ENCODE peak calls at places on chromosomes 2 and 18, in seven cellular contexts. P is WERI-Rb-1, A is prostate gland, O is A549, T is PC-9, I is heart left ventricle, L is A673. D is an unnamed sample.
A peak's percentile ranks its signal among the peaks of the same experiment; 100 is the strongest.

GRCh38 chr2:144520718-144521487 is 984 bp upstream of the ZEB2 start:
- DNase-seq in O (no peak), P (no peak), I (no peak), A (no peak), T (no peak), L (peak; percentile 91), D (no peak)

GRCh38 chr2:19140463-19141208 is 217.8 kb downstream of the OSR1 start:
- DNase-seq in L (no peak), I (no peak), A (peak; percentile 53), T (peak; percentile 83), P (no peak), O (peak; percentile 98), D (peak; percentile 89)

GRCh38 chr18:12998332-12999060 is 7.3 kb downstream of the CEP192 start:
- DNase-seq in O (no peak), P (no peak), L (no peak), T (no peak), I (no peak), A (no peak), D (no peak)

GRCh38 chr2:143258126-143258892 is 129.1 kb downstream of the ARHGAP15 start:
- DNase-seq in A (no peak), O (no peak), I (no peak), T (no peak), P (no peak), L (no peak), D (no peak)

GRCh38 chr18:45708831-45709230 is 15.2 kb upstream of the SLC14A1 start:
- DNase-seq in L (no peak), P (no peak), A (no peak), O (no peak), I (no peak), T (no peak), D (no peak)

GRCh38 chr2:182827182-182827879 is 39.1 kb downstream of the FRZB start:
- DNase-seq in A (no peak), T (no peak), L (no peak), O (no peak), P (no peak), I (no peak), D (no peak)

GRCh38 chr2:174574657-174575056 is 22.9 kb downstream of the WIPF1 start:
- DNase-seq in O (no peak), I (no peak), L (no peak), T (no peak), P (no peak), A (no peak), D (no peak)

GRCh38 chr2:48423376-48423775 is 106.6 kb upstream of the STON1 start:
- DNase-seq in P (no peak), I (no peak), T (no peak), A (no peak), L (no peak), O (peak; percentile 48), D (peak; percentile 81)

GRCh38 chr2:108988076-108988795 is 784 bp downstream of the EDAR start:
- DNase-seq in O (no peak), A (no peak), T (no peak), I (no peak), L (no peak), P (no peak), D (no peak)

GRCh38 chr18:76421291-76422078 is 73.6 kb downstream of the ZNF516 start:
- DNase-seq in P (no peak), T (no peak), O (no peak), I (no peak), A (peak; percentile 55), L (no peak), D (no peak)
- H3K27ac ChIP-seq in P (no peak overlapping the region), T (no peak overlapping the region), O (no peak overlapping the region), I (no peak overlapping the region), A (peak overlapping the region; percentile 54), L (no peak overlapping the region), D (no peak overlapping the region)

GRCh38 chr18:3692113-3692621 is 242.2 kb downstream of the TGIF1 start:
- DNase-seq in P (no peak), O (peak; percentile 43), I (no peak), T (no peak), A (no peak), L (no peak), D (no peak)
- H3K4me3 ChIP-seq in P (no peak overlapping the region), O (no peak overlapping the region), I (no peak overlapping the region), T (no peak overlapping the region), A (no peak overlapping the region), L (no peak overlapping the region), D (no peak overlapping the region)

DNA sequence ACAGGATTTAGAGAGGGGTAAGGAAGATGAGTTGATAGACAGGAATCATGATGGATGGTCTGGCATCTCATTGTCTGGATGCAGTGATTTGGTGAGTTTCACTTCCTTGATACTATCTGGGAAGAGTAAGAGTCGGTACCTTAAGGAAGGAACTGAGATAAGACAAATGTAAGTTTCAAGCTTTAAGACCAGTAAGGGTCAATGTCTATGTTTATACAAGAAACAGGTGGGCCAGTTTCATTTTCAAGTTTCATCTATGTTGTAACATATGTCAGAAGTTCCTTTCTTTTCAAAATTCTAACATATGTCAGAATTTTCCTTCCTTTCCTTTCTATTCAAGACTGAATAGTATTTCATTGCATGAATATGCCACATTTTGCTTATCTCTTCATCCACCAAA is 276.7 kb upstream of the RAB6C start:
- DNase-seq in O (no peak), A (no peak), I (no peak), L (no peak), P (no peak), T (no peak), D (no peak)
- H3K27ac ChIP-seq in O (no peak overlapping the region), A (no peak overlapping the region), I (no peak overlapping the region), L (no peak overlapping the region), P (no peak overlapping the region), T (no peak overlapping the region), D (no peak overlapping the region)

GRCh38 chr2:264493-265468 is at the start of gene ACP1:
- DNase-seq in O (peak; percentile 98), T (peak; percentile 98), A (peak; percentile 98), P (peak; percentile 96), I (peak; percentile 96), L (peak; percentile 95), D (peak; percentile 82)

GRCh38 chr2:262117-262516 is 1.7 kb downstream of the SH3YL1 start:
- DNase-seq in A (no peak), P (no peak), O (no peak), T (no peak), L (no peak), I (no peak), D (no peak)

GRCh38 chr2:263774-264492 is at the start of gene SH3YL1:
- DNase-seq in A (peak; percentile 88), I (no peak), P (no peak), O (peak; percentile 14), L (peak; percentile 15), T (peak; percentile 80), D (no peak)

GRCh38 chr2:260507-261161 is 3.2 kb downstream of the SH3YL1 start:
- DNase-seq in P (no peak), O (no peak), I (no peak), A (no peak), T (no peak), L (no peak), D (no peak)

GRCh38 chr2:263022-263738 is 652 bp downstream of the SH3YL1 start:
- DNase-seq in P (no peak), O (no peak), I (no peak), T (no peak), A (peak; percentile 19), L (no peak), D (no peak)
- H3K4me3 ChIP-seq in P (no peak overlapping the region), O (peak overlapping the region; percentile 73), I (peak overlapping the region; percentile 90), T (peak overlapping the region; percentile 82), A (peak overlapping the region; percentile 72), L (peak overlapping the region; percentile 78), D (peak overlapping the region; percentile 92)

GRCh38 chr18:73456643-73457042 is 588.9 kb upstream of the NETO1 start:
- DNase-seq in O (no peak), P (no peak), A (no peak), I (no peak), T (no peak), L (no peak), D (no peak)
- H3K27ac ChIP-seq in O (no peak overlapping the region), P (no peak overlapping the region), A (no peak overlapping the region), I (no peak overlapping the region), T (no peak overlapping the region), L (no peak overlapping the region), D (no peak overlapping the region)

DNA sequence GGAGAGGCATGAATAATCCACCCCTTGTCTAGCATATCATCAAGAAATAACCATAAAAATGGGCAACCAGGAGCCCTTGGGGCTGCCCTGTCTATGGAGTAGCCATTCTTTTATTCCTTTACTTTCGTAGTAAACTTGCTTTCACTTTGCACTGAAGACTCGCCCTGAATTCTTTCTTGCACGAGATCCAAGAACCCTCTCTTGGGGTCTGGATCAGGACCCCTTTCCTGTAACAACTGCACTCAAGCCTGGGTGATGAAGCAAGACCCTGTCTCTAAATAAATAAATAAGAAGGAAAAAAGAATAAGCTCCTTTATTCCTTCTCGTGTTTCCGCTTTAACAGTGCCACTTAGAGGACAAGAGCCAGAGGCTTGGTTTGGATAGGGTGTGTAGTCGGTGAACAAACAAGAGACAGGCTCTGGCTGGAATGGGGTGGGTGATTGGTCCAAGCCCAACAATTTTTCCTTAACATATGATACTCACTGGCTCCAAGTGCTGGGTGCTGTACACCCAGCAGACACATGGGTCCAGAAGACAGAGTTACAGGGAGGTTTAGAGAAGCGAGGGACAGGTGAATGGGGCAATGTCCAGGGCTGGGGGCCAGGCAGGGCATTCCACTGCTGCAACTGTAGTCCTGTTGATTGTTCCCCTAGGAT is 77.6 kb downstream of the NCAPH start:
- DNase-seq in L (no peak), O (peak; percentile 61), T (peak; percentile 30), P (no peak), I (no peak), A (peak; percentile 73), D (no peak)
- H3K4me3 ChIP-seq in L (peak overlapping the region; percentile 32), O (peak overlapping the region; percentile 47), T (no peak overlapping the region), P (no peak overlapping the region), I (peak overlapping the region; percentile 50), A (peak overlapping the region; percentile 19), D (peak overlapping the region; percentile 79)

DNA sequence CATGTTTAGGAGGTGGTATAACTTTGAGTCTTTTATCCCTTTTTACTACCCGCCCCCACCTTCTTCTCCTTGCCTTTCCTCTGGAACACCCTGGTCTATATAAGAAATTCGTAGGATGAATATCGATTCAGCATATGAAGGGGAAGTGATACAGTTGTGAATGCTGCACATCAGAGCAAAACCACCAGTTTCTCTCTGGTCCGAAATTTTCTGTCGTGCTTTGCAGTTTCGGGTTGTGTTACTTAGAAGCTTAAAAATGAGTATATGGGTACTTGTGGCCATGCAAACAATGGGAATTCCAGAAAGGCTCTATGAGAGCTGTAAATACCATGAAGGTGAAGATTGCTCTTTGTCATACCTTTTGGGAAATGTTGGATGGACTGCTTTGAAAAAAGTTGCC is 60.6 kb downstream of the DAW1 start:
- DNase-seq in T (no peak), I (no peak), O (no peak), L (no peak), P (no peak), A (no peak), D (no peak)
- H3K27ac ChIP-seq in T (no peak overlapping the region), I (no peak overlapping the region), O (no peak overlapping the region), L (peak overlapping the region; percentile 51), P (no peak overlapping the region), A (no peak overlapping the region), D (no peak overlapping the region)

D was measured in Panc1.